ENCODE peak calls at places on chromosome 17, in seven cellular contexts. One of them, this sample, is unnamed.

GRCh38 chr17:32813021-32813420 is 63.9 kb downstream of the MYO1D start:
- DNase-seq in uterus: no peak
- DNase-seq in IMR-90: no peak
- DNase-seq in tibial nerve: no peak
- DNase-seq in A549: no peak
- DNase-seq in left lung: no peak
- DNase-seq in lung: no peak
- DNase-seq in this sample: no peak

GRCh38 chr17:45759761-45760160 is 24.4 kb upstream of the CRHR1 start:
- DNase-seq in uterus: no peak
- DNase-seq in IMR-90: no peak
- DNase-seq in tibial nerve: no peak
- DNase-seq in A549: peak
- DNase-seq in left lung: no peak
- DNase-seq in lung: no peak
- DNase-seq in this sample: no peak

GRCh38 chr17:38727661-38728220 is 2.4 kb upstream of the CISD3 start:
- DNase-seq in uterus: no peak
- DNase-seq in IMR-90: no peak
- DNase-seq in tibial nerve: no peak
- DNase-seq in A549: no peak
- DNase-seq in left lung: no peak
- DNase-seq in lung: no peak
- DNase-seq in this sample: no peak

GRCh38 chr17:72208832-72209231 is 88.0 kb downstream of the SOX9 start:
- DNase-seq in uterus: no peak
- DNase-seq in IMR-90: no peak
- DNase-seq in tibial nerve: no peak
- DNase-seq in A549: no peak
- DNase-seq in left lung: no peak
- DNase-seq in lung: no peak
- DNase-seq in this sample: no peak

GRCh38 chr17:41415833-41416335 is 8.5 kb downstream of the KRT37 start:
- DNase-seq in uterus: peak
- DNase-seq in IMR-90: peak
- DNase-seq in tibial nerve: peak
- DNase-seq in A549: no peak
- DNase-seq in left lung: no peak
- DNase-seq in lung: no peak
- DNase-seq in this sample: no peak

GRCh38 chr17:50931003-50931878 is 65.1 kb upstream of the TOB1 start:
- DNase-seq in uterus: peak
- DNase-seq in IMR-90: peak
- DNase-seq in tibial nerve: peak
- DNase-seq in A549: no peak
- DNase-seq in left lung: peak
- DNase-seq in lung: peak
- DNase-seq in this sample: peak

GRCh38 chr17:4881761-4882555 is 17.4 kb upstream of the C17orf107 start:
- DNase-seq in uterus: no peak
- DNase-seq in IMR-90: peak
- DNase-seq in tibial nerve: no peak
- DNase-seq in A549: peak
- DNase-seq in left lung: peak
- DNase-seq in lung: peak
- DNase-seq in this sample: peak

GRCh38 chr17:48840441-48840840 is 9.6 kb downstream of the CALCOCO2 start:
- DNase-seq in uterus: no peak
- DNase-seq in IMR-90: no peak
- DNase-seq in tibial nerve: no peak
- DNase-seq in A549: no peak
- DNase-seq in left lung: no peak
- DNase-seq in lung: no peak
- DNase-seq in this sample: no peak

GRCh38 chr17:34082404-34082803 is 172.7 kb upstream of the CCL2 start:
- DNase-seq in uterus: no peak
- DNase-seq in IMR-90: no peak
- DNase-seq in tibial nerve: no peak
- DNase-seq in A549: no peak
- DNase-seq in left lung: no peak
- DNase-seq in lung: no peak
- DNase-seq in this sample: no peak

GRCh38 chr17:16282522-16282921 is 65.5 kb downstream of the PIGL start:
- DNase-seq in uterus: no peak
- DNase-seq in IMR-90: peak
- DNase-seq in tibial nerve: no peak
- DNase-seq in A549: no peak
- DNase-seq in left lung: no peak
- DNase-seq in lung: no peak
- DNase-seq in this sample: no peak

GRCh38 chr17:40074175-40074512 is 11.4 kb downstream of the THRA start:
- DNase-seq in uterus: no peak
- DNase-seq in IMR-90: no peak
- DNase-seq in tibial nerve: no peak
- DNase-seq in A549: no peak
- DNase-seq in left lung: no peak
- DNase-seq in lung: no peak
- DNase-seq in this sample: no peak
- H3K27ac ChIP-seq in uterus: peak
- H3K27ac ChIP-seq in IMR-90: no peak
- H3K27ac ChIP-seq in tibial nerve: peak
- H3K27ac ChIP-seq in A549: peak
- H3K27ac ChIP-seq in left lung: peak
- H3K27ac ChIP-seq in lung: peak
- H3K27ac ChIP-seq in this sample: peak

GRCh38 chr17:43454888-43455287 is 28.9 kb upstream of the DHX8 start:
- DNase-seq in uterus: no peak
- DNase-seq in IMR-90: no peak
- DNase-seq in tibial nerve: no peak
- DNase-seq in A549: no peak
- DNase-seq in left lung: no peak
- DNase-seq in lung: no peak
- DNase-seq in this sample: no peak

GRCh38 chr17:43461185-43461584 is 22.6 kb upstream of the DHX8 start:
- DNase-seq in uterus: no peak
- DNase-seq in IMR-90: no peak
- DNase-seq in tibial nerve: no peak
- DNase-seq in A549: no peak
- DNase-seq in left lung: no peak
- DNase-seq in lung: no peak
- DNase-seq in this sample: no peak

GRCh38 chr17:43456029-43456428 is 27.7 kb upstream of the DHX8 start:
- DNase-seq in uterus: no peak
- DNase-seq in IMR-90: no peak
- DNase-seq in tibial nerve: no peak
- DNase-seq in A549: no peak
- DNase-seq in left lung: no peak
- DNase-seq in lung: no peak
- DNase-seq in this sample: no peak

GRCh38 chr17:43456661-43457361 is 27.0 kb upstream of the DHX8 start:
- DNase-seq in uterus: no peak
- DNase-seq in IMR-90: peak
- DNase-seq in tibial nerve: peak
- DNase-seq in A549: no peak
- DNase-seq in left lung: no peak
- DNase-seq in lung: peak
- DNase-seq in this sample: no peak

DNA sequence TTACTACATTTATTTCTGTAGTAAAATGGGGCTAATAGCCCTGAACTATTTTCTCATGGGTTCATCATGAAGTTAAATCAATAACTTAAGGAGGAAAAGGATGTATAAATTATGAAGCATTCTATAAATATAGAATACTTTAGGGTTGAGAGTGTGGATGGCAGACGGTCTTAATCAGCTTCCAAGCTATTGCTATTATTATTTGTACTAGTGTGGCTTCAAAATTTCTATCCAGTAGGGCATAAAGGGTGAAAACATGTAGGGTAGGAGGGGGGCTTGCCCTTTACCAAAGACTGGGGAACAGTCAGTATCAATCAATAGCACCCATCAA is 26.4 kb upstream of the DHX8 start:
- DNase-seq in uterus: no peak
- DNase-seq in IMR-90: peak
- DNase-seq in tibial nerve: no peak
- DNase-seq in A549: no peak
- DNase-seq in left lung: no peak
- DNase-seq in lung: no peak
- DNase-seq in this sample: no peak
- H3K27ac ChIP-seq in uterus: no peak
- H3K27ac ChIP-seq in IMR-90: no peak
- H3K27ac ChIP-seq in tibial nerve: peak
- H3K27ac ChIP-seq in A549: peak
- H3K27ac ChIP-seq in left lung: no peak
- H3K27ac ChIP-seq in lung: peak
- H3K27ac ChIP-seq in this sample: no peak

DNA sequence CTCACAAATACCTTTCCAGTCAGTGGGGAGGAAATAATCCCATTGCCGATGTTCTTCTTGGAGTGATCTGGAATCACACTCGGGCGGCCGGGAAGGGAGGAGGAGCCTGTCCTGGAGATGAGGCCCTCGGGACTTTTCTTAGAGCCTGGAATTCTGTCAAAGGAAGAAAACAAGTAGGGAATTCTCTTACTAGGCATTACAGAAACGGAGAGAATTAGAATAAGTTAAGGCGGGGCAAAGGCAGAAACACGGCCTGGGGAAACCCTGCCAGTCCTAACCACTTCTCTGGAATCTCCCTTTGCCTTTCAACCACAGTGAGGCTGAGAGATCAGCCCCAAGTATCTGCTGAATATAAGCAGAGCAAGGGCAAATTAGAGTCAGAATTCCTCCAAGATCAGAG is 27.8 kb downstream of the USP36 start:
- DNase-seq in uterus: no peak
- DNase-seq in IMR-90: no peak
- DNase-seq in tibial nerve: peak
- DNase-seq in A549: no peak
- DNase-seq in left lung: no peak
- DNase-seq in lung: no peak
- DNase-seq in this sample: no peak
- H3K27ac ChIP-seq in uterus: peak
- H3K27ac ChIP-seq in IMR-90: no peak
- H3K27ac ChIP-seq in tibial nerve: no peak
- H3K27ac ChIP-seq in A549: no peak
- H3K27ac ChIP-seq in left lung: no peak
- H3K27ac ChIP-seq in lung: no peak
- H3K27ac ChIP-seq in this sample: no peak

GRCh38 chr17:67659028-67659427 is 58.7 kb upstream of the NOL11 start:
- DNase-seq in uterus: no peak
- DNase-seq in IMR-90: no peak
- DNase-seq in tibial nerve: no peak
- DNase-seq in A549: no peak
- DNase-seq in left lung: no peak
- DNase-seq in lung: no peak
- DNase-seq in this sample: no peak

GRCh38 chr17:67658265-67658664 is 59.5 kb upstream of the NOL11 start:
- DNase-seq in uterus: no peak
- DNase-seq in IMR-90: no peak
- DNase-seq in tibial nerve: no peak
- DNase-seq in A549: no peak
- DNase-seq in left lung: no peak
- DNase-seq in lung: no peak
- DNase-seq in this sample: no peak

GRCh38 chr17:67655478-67656148 is 62.1 kb upstream of the NOL11 start:
- DNase-seq in uterus: no peak
- DNase-seq in IMR-90: no peak
- DNase-seq in tibial nerve: no peak
- DNase-seq in A549: no peak
- DNase-seq in left lung: no peak
- DNase-seq in lung: no peak
- DNase-seq in this sample: no peak

GRCh38 chr17:67656494-67657203 is 61.1 kb upstream of the NOL11 start:
- DNase-seq in uterus: no peak
- DNase-seq in IMR-90: no peak
- DNase-seq in tibial nerve: no peak
- DNase-seq in A549: no peak
- DNase-seq in left lung: no peak
- DNase-seq in lung: no peak
- DNase-seq in this sample: no peak

DNA sequence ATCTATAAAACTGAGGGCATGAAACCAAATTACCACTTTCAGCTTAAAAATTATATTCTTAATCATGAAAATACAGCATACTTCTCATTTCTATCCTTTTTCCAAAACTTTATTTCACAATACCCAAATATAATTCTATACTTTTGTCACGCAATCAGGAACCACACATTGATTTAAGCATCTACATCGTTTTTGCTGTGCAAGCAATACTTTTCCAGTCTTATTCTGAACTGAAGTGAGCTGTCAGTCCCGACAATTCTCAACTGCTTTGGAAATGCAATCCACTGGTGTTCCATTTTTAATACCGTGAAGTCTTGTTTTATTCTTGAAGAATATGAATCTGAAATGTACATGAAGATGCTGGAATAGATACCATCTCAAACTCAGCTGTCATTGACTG is 60.1 kb upstream of the NOL11 start:
- DNase-seq in uterus: no peak
- DNase-seq in IMR-90: no peak
- DNase-seq in tibial nerve: no peak
- DNase-seq in A549: no peak
- DNase-seq in left lung: no peak
- DNase-seq in lung: no peak
- DNase-seq in this sample: no peak
- H3K27ac ChIP-seq in uterus: no peak
- H3K27ac ChIP-seq in IMR-90: no peak
- H3K27ac ChIP-seq in tibial nerve: no peak
- H3K27ac ChIP-seq in A549: no peak
- H3K27ac ChIP-seq in left lung: no peak
- H3K27ac ChIP-seq in lung: no peak
- H3K27ac ChIP-seq in this sample: no peak

GRCh38 chr17:17841620-17842025 is 4.8 kb upstream of the SREBF1 start:
- DNase-seq in uterus: no peak
- DNase-seq in IMR-90: no peak
- DNase-seq in tibial nerve: no peak
- DNase-seq in A549: no peak
- DNase-seq in left lung: no peak
- DNase-seq in lung: peak
- DNase-seq in this sample: no peak
- H3K27ac ChIP-seq in uterus: peak
- H3K27ac ChIP-seq in IMR-90: no peak
- H3K27ac ChIP-seq in tibial nerve: peak
- H3K27ac ChIP-seq in A549: peak
- H3K27ac ChIP-seq in left lung: peak
- H3K27ac ChIP-seq in lung: peak
- H3K27ac ChIP-seq in this sample: peak